ENCODE peak calls at places on chromosomes 4 and X, in nine cellular contexts. M is stimulated activated CD4-positive, alpha-beta T cell treated with anti-CD3 and anti-CD28 coated beads, TNF-alpha, amount 100 ng/mL, for 48 hours; C is NCI-H1930; D is activated T-helper 1 cell treated with Interleukin-2 at 50 U/mL for 16 hours; A is GM23248; X is osteocyte; E is hepatocyte; P is nephron progenitor cell; I is adipocyte. T is an unnamed sample.

GRCh38 chr4:612052-612748 is 13.2 kb upstream of the PDE6B start:
- DNase-seq in M (no peak), C (no peak), D (no peak), A (no peak), X (peak), E (no peak), P (no peak), I (no peak), T (no peak)

GRCh38 chr4:8176547-8177399 is 18.2 kb upstream of the ABLIM2 start:
- DNase-seq in M (no peak), C (peak), D (no peak), A (peak), X (no peak), E (peak), P (peak), I (peak), T (peak)

GRCh38 chr4:27474691-27475090 is 614.0 kb downstream of the STIM2 start:
- DNase-seq in M (no peak), C (no peak), D (no peak), A (no peak), X (no peak), E (no peak), P (no peak), I (no peak), T (no peak)

GRCh38 chrX:18871161-18871880 is 112.6 kb downstream of the PHKA2 start:
- DNase-seq in M (no peak), C (no peak), D (no peak), A (no peak), X (no peak), E (no peak), P (no peak), I (no peak), T (no peak)

GRCh38 chr4:93731448-93731847 is 97.1 kb upstream of the ATOH1 start:
- DNase-seq in M (no peak), C (no peak), D (no peak), A (peak), X (no peak), E (peak), P (no peak), I (peak), T (no peak)

GRCh38 chrX:53028678-53029077 is 19.9 kb upstream of the GPR173 start:
- DNase-seq in M (no peak), C (no peak), D (no peak), A (no peak), X (peak), E (no peak), P (no peak), I (no peak), T (no peak)

GRCh38 chrX:11363069-11363594 is 69.9 kb downstream of the AMELX start:
- DNase-seq in M (no peak), C (no peak), D (no peak), A (no peak), X (no peak), E (no peak), P (no peak), I (no peak), T (no peak)

GRCh38 chrX:38816158-38816557 is 14.9 kb downstream of the MID1IP1 start:
- DNase-seq in M (no peak), C (no peak), D (no peak), A (no peak), X (no peak), E (no peak), P (no peak), I (no peak), T (no peak)

GRCh38 chrX:16666541-16666940 is 16.6 kb downstream of the S100G start:
- DNase-seq in M (no peak), C (no peak), D (no peak), A (peak), X (no peak), E (no peak), P (no peak), I (peak), T (no peak)

GRCh38 chr4:10164877-10165283 is 48.3 kb upstream of the WDR1 start:
- DNase-seq in M (no peak), C (no peak), D (no peak), A (peak), X (no peak), E (peak), P (peak), I (peak), T (no peak)

GRCh38 chr4:188941524-188942109 is 802.4 kb downstream of the TRIML1 start:
- DNase-seq in M (no peak), C (no peak), D (no peak), A (peak), X (no peak), E (peak), P (no peak), I (peak), T (no peak)

GRCh38 chr4:10403633-10404445 is 53.4 kb downstream of the ZNF518B start:
- DNase-seq in M (no peak), C (peak), D (no peak), A (peak), X (no peak), E (peak), P (no peak), I (peak), T (no peak)

GRCh38 chr4:65510976-65511375 is 159.3 kb downstream of the EPHA5 start:
- DNase-seq in M (no peak), C (no peak), D (no peak), A (peak), X (no peak), E (no peak), P (no peak), I (peak), T (no peak)

GRCh38 chr4:165872443-165873297 is at the start of gene TLL1:
- DNase-seq in M (no peak), C (no peak), D (no peak), A (no peak), X (no peak), E (peak), P (peak), I (peak), T (no peak)

GRCh38 chrX:2583194-2584162 is 82.7 kb upstream of the DHRSX start:
- DNase-seq in M (no peak), C (no peak), D (no peak), A (no peak), X (no peak), E (no peak), P (no peak), I (no peak), T (no peak)

GRCh38 chr4:127425202-127425845 is 207.4 kb upstream of the INTU start:
- DNase-seq in M (no peak), C (no peak), D (no peak), A (no peak), X (no peak), E (no peak), P (no peak), I (no peak), T (no peak)

GRCh38 chrX:25524150-25524549 is 508.4 kb upstream of the ARX start:
- DNase-seq in M (no peak), C (no peak), D (no peak), A (no peak), X (no peak), E (peak), P (no peak), I (peak), T (no peak)

GRCh38 chrX:110103344-110103743 is 100.4 kb downstream of the TMEM164 start:
- DNase-seq in M (no peak), C (no peak), D (no peak), A (no peak), X (no peak), E (no peak), P (no peak), I (no peak), T (no peak)

GRCh38 chr4:122746485-122746965 is 14.0 kb downstream of the BBS12 start:
- DNase-seq in M (no peak), C (no peak), D (no peak), A (peak), X (no peak), E (no peak), P (no peak), I (no peak), T (no peak)

GRCh38 chr4:159248383-159249178 is 145.7 kb downstream of the RAPGEF2 start:
- DNase-seq in M (no peak), C (peak), D (no peak), A (peak), X (no peak), E (peak), P (no peak), I (peak), T (no peak)

GRCh38 chr4:76216975-76217814 is 3.6 kb upstream of the SCARB2 start:
- DNase-seq in M (no peak), C (no peak), D (no peak), A (no peak), X (no peak), E (no peak), P (no peak), I (no peak), T (no peak)

GRCh38 chrX:123081766-123082165 is 102.3 kb upstream of the GRIA3 start:
- DNase-seq in M (no peak), C (no peak), D (no peak), A (peak), X (no peak), E (no peak), P (no peak), I (peak), T (no peak)

GRCh38 chrX:66000178-66000577 is 39.7 kb downstream of the VSIG4 start:
- DNase-seq in M (no peak), C (no peak), D (no peak), A (no peak), X (no peak), E (no peak), P (no peak), I (no peak), T (no peak)

GRCh38 chr4:53479731-53480525 is 102.5 kb downstream of the FIP1L1 start:
- DNase-seq in M (no peak), C (no peak), D (no peak), A (peak), X (no peak), E (no peak), P (no peak), I (peak), T (no peak)

GRCh38 chr4:158201310-158201709 is 9.0 kb upstream of the TMEM144 start:
- DNase-seq in M (no peak), C (no peak), D (no peak), A (no peak), X (no peak), E (no peak), P (no peak), I (no peak), T (no peak)

GRCh38 chrX:64206556-64207162 is 1.2 kb upstream of the AMER1 start:
- DNase-seq in M (no peak), C (no peak), D (no peak), A (peak), X (no peak), E (peak), P (no peak), I (peak), T (no peak)

GRCh38 chr4:70908993-70909556 is 6.9 kb downstream of the MOB1B start:
- DNase-seq in M (no peak), C (no peak), D (no peak), A (no peak), X (no peak), E (no peak), P (no peak), I (no peak), T (no peak)

GRCh38 chr4:152616804-152617203 is 63.0 kb downstream of the TMEM154 start:
- DNase-seq in M (no peak), C (no peak), D (no peak), A (no peak), X (no peak), E (no peak), P (no peak), I (no peak), T (no peak)

GRCh38 chr4:108045687-108046024 is 56.0 kb downstream of the HADH start:
- DNase-seq in M (no peak), C (no peak), D (no peak), A (peak), X (no peak), E (peak), P (no peak), I (no peak), T (no peak)

GRCh38 chr4:54440394-54441223 is 211.5 kb downstream of the PDGFRA start:
- DNase-seq in M (no peak), C (peak), D (no peak), A (peak), X (no peak), E (peak), P (no peak), I (peak), T (no peak)

GRCh38 chrX:1060562-1060960 is 151.9 kb downstream of the CRLF2 start:
- DNase-seq in M (no peak), C (no peak), D (no peak), A (no peak), X (no peak), E (no peak), P (no peak), I (no peak), T (no peak)

GRCh38 chrX:136456133-136456532 is 31.6 kb upstream of the BRS3 start:
- DNase-seq in M (no peak), C (no peak), D (no peak), A (no peak), X (no peak), E (no peak), P (no peak), I (no peak), T (no peak)

GRCh38 chr4:139167774-139168444 is 9.1 kb downstream of the ELF2 start:
- DNase-seq in M (no peak), C (no peak), D (no peak), A (peak), X (no peak), E (peak), P (no peak), I (peak), T (no peak)

GRCh38 chrX:129957241-129958099 is 25.0 kb upstream of the BCORL1 start:
- DNase-seq in M (no peak), C (peak), D (no peak), A (peak), X (peak), E (peak), P (peak), I (peak), T (no peak)

GRCh38 chrX:69216911-69217310 is 51.7 kb upstream of the PJA1 start:
- DNase-seq in M (no peak), C (no peak), D (no peak), A (no peak), X (no peak), E (no peak), P (no peak), I (no peak), T (no peak)

GRCh38 chr4:117085185-117085701 is at the start of gene TRAM1L1:
- DNase-seq in M (no peak), C (peak), D (no peak), A (peak), X (peak), E (peak), P (peak), I (peak), T (peak)

GRCh38 chr4:38101563-38101962 is 141.4 kb downstream of the PTTG2 start:
- DNase-seq in M (no peak), C (no peak), D (no peak), A (peak), X (no peak), E (no peak), P (no peak), I (peak), T (no peak)

GRCh38 chr4:142817442-142817841 is 28.7 kb downstream of the INPP4B start:
- DNase-seq in M (peak), C (no peak), D (peak), A (peak), X (no peak), E (no peak), P (no peak), I (peak), T (no peak)